ENCODE peak calls at places on chromosomes 4 and X, in nine cellular contexts. P is NCI-H774, S is cardiac fibroblast, Q is fibroblast of lung, M is NCI-H1417, W is iris pigment epithelial cell, Z is right lobe of liver, L is iPS DF 6.9, H is pancreas. E is an unnamed sample.

GRCh38 chr4:84730375-84730774 is 147.4 kb downstream of the CDS1 start:
- DNase-seq in M (no peak), H (no peak), S (no peak), W (no peak), L (no peak), Z (no peak), P (no peak), Q (no peak), E (no peak)

GRCh38 chr4:32161382-32161781 is 1441.2 kb downstream of the PCDH7 start:
- DNase-seq in S (peak; percentile 29), L (no peak), M (no peak), W (peak; percentile 56), Q (peak; percentile 58), H (no peak), P (no peak), Z (no peak), E (no peak)

GRCh38 chrX:153814591-153815315 is 15.6 kb downstream of the PDZD4 start:
- DNase-seq in Q (no peak), W (no peak), Z (no peak), M (no peak), P (no peak), H (no peak), L (no peak), S (no peak), E (no peak)

GRCh38 chr4:121397941-121398601 is 17.3 kb upstream of the QRFPR start:
- DNase-seq in Q (no peak), P (no peak), L (no peak), Z (no peak), H (no peak), S (no peak), M (no peak), W (no peak), E (no peak)

GRCh38 chr4:108415389-108415788 is 205.0 kb upstream of the RPL34 start:
- DNase-seq in M (no peak), W (no peak), Z (no peak), P (no peak), H (no peak), S (no peak), L (no peak), Q (no peak), E (no peak)

GRCh38 chrX:421646-422325 is 35.1 kb upstream of the PPP2R3B start:
- DNase-seq in M (no peak), Z (no peak), Q (no peak), P (no peak), L (no peak), H (no peak), S (no peak), W (no peak), E (no peak)

GRCh38 chr4:100421356-100421978 is 96.4 kb downstream of the EMCN start:
- DNase-seq in W (peak; percentile 55), M (peak; percentile 4), L (peak; percentile 9), S (peak; percentile 77), Z (no peak), H (no peak), Q (peak; percentile 27), P (no peak), E (no peak)

GRCh38 chrX:136899206-136899605 is 18.7 kb upstream of the RBMX start:
- DNase-seq in P (no peak), W (no peak), H (no peak), S (peak; percentile 9), Q (peak; percentile 58), L (no peak), Z (no peak), M (no peak), E (no peak)

GRCh38 chrX:70026851-70027200 is 22.9 kb downstream of the AWAT2 start:
- DNase-seq in Z (no peak), L (no peak), H (no peak), P (no peak), M (no peak), S (no peak), W (no peak), Q (no peak), E (no peak)

GRCh38 chr4:173415885-173416658 is 17.2 kb upstream of the SCRG1 start:
- DNase-seq in M (no peak), P (no peak), Q (no peak), L (no peak), Z (peak; percentile 40), H (no peak), S (peak; percentile 30), W (no peak), E (no peak)